ENCODE peak calls at places on chromosome 7, in six cellular contexts. O is stimulated activated naive CD8-positive, alpha-beta T cell treated with anti-CD3 and anti-CD28 coated beads, Interleukin-15, amount 100 ng/mL, for 72 hours; N is Right ventricle myocardium inferior; K is naive thymus-derived CD8-positive, alpha-beta T cell; S is IMR-90; Z is upper lobe of left lung. J is an unnamed sample.

GRCh38 chr7:118183254-118183585 is 744 bp upstream of the LSM8 start:
- ATAC-seq in O (no peak), S (no peak), Z (no peak), N (no peak), K (no peak), J (no peak)

GRCh38 chr7:127766831-127767489 is 115.0 kb downstream of the SND1 start:
- ATAC-seq in N (no peak), O (no peak), S (no peak), K (no peak), Z (no peak), J (no peak)

GRCh38 chr7:47520408-47520807 is 61.5 kb downstream of the TNS3 start:
- ATAC-seq in N (peak; percentile 83), O (no peak), K (no peak), Z (peak; percentile 28), S (peak; percentile 64), J (no peak)

GRCh38 chr7:70259497-70259896 is 661.2 kb downstream of the AUTS2 start:
- ATAC-seq in K (no peak), Z (no peak), S (no peak), O (no peak), N (peak; percentile 71), J (no peak)

GRCh38 chr7:141511370-141512335 is 39.6 kb upstream of the AGK start:
- ATAC-seq in Z (no peak), O (peak; percentile 49), N (peak; percentile 44), K (peak; percentile 25), S (no peak), J (peak; percentile 31)

GRCh38 chr7:70082026-70082655 is 483.9 kb downstream of the AUTS2 start:
- ATAC-seq in Z (no peak), K (no peak), S (no peak), N (no peak), O (no peak), J (no peak)

GRCh38 chr7:15441915-15442314 is 119.9 kb downstream of the AGMO start:
- ATAC-seq in O (no peak), N (no peak), S (no peak), Z (no peak), K (no peak), J (no peak)

GRCh38 chr7:12633589-12633988 is 53.8 kb upstream of the ARL4A start:
- ATAC-seq in Z (no peak), K (no peak), N (no peak), S (no peak), O (peak; percentile 34), J (no peak)

GRCh38 chr7:99398891-99399445 is 9.4 kb downstream of the PDAP1 start:
- ATAC-seq in K (no peak), N (no peak), Z (no peak), S (peak; percentile 13), O (peak; percentile 16), J (no peak)

GRCh38 chr7:80047856-80048459 is 86.7 kb upstream of the GNAI1 start:
- ATAC-seq in S (peak; percentile 82), O (no peak), K (peak; percentile 32), Z (no peak), N (no peak), J (no peak)

GRCh38 chr7:73723813-73724212 is 4.3 kb upstream of the STX1A start:
- ATAC-seq in O (no peak), Z (no peak), S (no peak), N (no peak), K (no peak), J (no peak)

GRCh38 chr7:70334883-70335282 is 736.6 kb downstream of the AUTS2 start:
- ATAC-seq in N (no peak), O (peak; percentile 70), K (peak; percentile 89), S (no peak), Z (no peak), J (no peak)

GRCh38 chr7:603152-603941 is 83.7 kb upstream of the PDGFA start:
- ATAC-seq in S (no peak), N (no peak), Z (no peak), O (peak; percentile 44), K (no peak), J (no peak)

GRCh38 chr7:137873979-137874378 is 27.2 kb upstream of the DGKI start:
- ATAC-seq in K (no peak), S (no peak), O (peak; percentile 68), N (no peak), Z (no peak), J (peak; percentile 58)

GRCh38 chr7:900331-901040 is 24.1 kb downstream of the GET4 start:
- ATAC-seq in Z (no peak), S (no peak), N (no peak), K (no peak), O (peak; percentile 8), J (no peak)

GRCh38 chr7:106795171-106795876 is 69.8 kb upstream of the PIK3CG start:
- ATAC-seq in K (no peak), N (no peak), Z (no peak), S (no peak), O (no peak), J (no peak)

GRCh38 chr7:125136755-125137547 is 207.3 kb upstream of the POT1 start:
- ATAC-seq in K (no peak), Z (no peak), S (peak; percentile 35), N (no peak), O (no peak), J (no peak)

GRCh38 chr7:41695661-41696322 is 7.1 kb downstream of the INHBA start:
- ATAC-seq in S (peak; percentile 36), O (no peak), K (no peak), Z (no peak), N (no peak), J (no peak)

GRCh38 chr7:107996072-107996824 is 6.7 kb downstream of the LAMB1 start:
- ATAC-seq in O (no peak), Z (no peak), N (no peak), K (no peak), S (peak; percentile 16), J (no peak)

GRCh38 chr7:44059219-44060090 is 5.9 kb downstream of the PGAM2 start:
- ATAC-seq in O (peak; percentile 48), K (peak; percentile 92), S (no peak), Z (no peak), N (no peak), J (peak; percentile 96)

GRCh38 chr7:115779561-115779960 is 251.0 kb downstream of the TFEC start:
- ATAC-seq in K (no peak), S (no peak), O (no peak), Z (no peak), N (no peak), J (no peak)

GRCh38 chr7:5508698-5509097 is 85.1 kb upstream of the TNRC18 start:
- ATAC-seq in N (no peak), S (no peak), O (no peak), K (no peak), Z (no peak), J (no peak)

GRCh38 chr7:160958-161725 is 31.2 kb upstream of the FAM20C start:
- ATAC-seq in N (no peak), K (no peak), O (no peak), S (no peak), Z (no peak), J (no peak)

GRCh38 chr7:2663121-2663886 is 24.7 kb upstream of the AMZ1 start:
- ATAC-seq in O (no peak), K (no peak), Z (peak; percentile 17), N (peak; percentile 50), S (no peak), J (no peak)

GRCh38 chr7:54541941-54542618 is at the start of gene VSTM2A:
- ATAC-seq in N (peak; percentile 37), K (no peak), O (no peak), Z (no peak), S (peak; percentile 40), J (no peak)

GRCh38 chr7:43353902-43354301 is 229.0 kb upstream of the STK17A start:
- ATAC-seq in Z (no peak), O (no peak), S (no peak), K (no peak), N (no peak), J (no peak)

GRCh38 chr7:2990949-2991470 is 52.7 kb downstream of the CARD11 start:
- ATAC-seq in S (no peak), O (no peak), K (no peak), Z (no peak), N (no peak), J (no peak)

GRCh38 chr7:47180268-47180826 is 401.6 kb downstream of the TNS3 start:
- ATAC-seq in O (no peak), Z (no peak), K (no peak), N (no peak), S (peak; percentile 97), J (peak; percentile 55)

GRCh38 chr7:134594877-134595276 is 46.0 kb downstream of the AKR1B15 start:
- ATAC-seq in S (no peak), N (no peak), Z (no peak), K (no peak), O (no peak), J (no peak)

GRCh38 chr7:158997471-158997870 is 141.1 kb downstream of the DYNC2I1 start:
- ATAC-seq in Z (no peak), S (no peak), O (peak; percentile 52), N (no peak), K (no peak), J (peak; percentile 35)

GRCh38 chr7:134827889-134828288 is 48.5 kb downstream of the CALD1 start:
- ATAC-seq in S (peak; percentile 60), K (no peak), Z (no peak), O (no peak), N (peak; percentile 78), J (no peak)

GRCh38 chr7:4282434-4283223 is 399.5 kb upstream of the FOXK1 start:
- ATAC-seq in S (peak; percentile 32), Z (peak; percentile 64), N (no peak), O (no peak), K (no peak), J (no peak)

GRCh38 chr7:133542209-133542780 is 289.4 kb downstream of the EXOC4 start:
- ATAC-seq in Z (no peak), N (no peak), S (no peak), O (peak; percentile 70), K (no peak), J (no peak)

GRCh38 chr7:139366400-139366799 is 6.7 kb downstream of the LUC7L2 start:
- ATAC-seq in K (no peak), N (no peak), O (no peak), S (no peak), Z (no peak), J (no peak)

GRCh38 chr7:50292165-50292757 is 12.3 kb upstream of the IKZF1 start:
- ATAC-seq in N (no peak), S (no peak), O (peak; percentile 48), K (no peak), Z (no peak), J (peak; percentile 40)

GRCh38 chr7:142885311-142886230 is at the start of gene TRPV6:
- ATAC-seq in K (no peak), O (no peak), N (no peak), S (no peak), Z (peak; percentile 84), J (no peak)

GRCh38 chr7:149690688-149691446 is 82.5 kb downstream of the ZNF467 start:
- ATAC-seq in N (peak; percentile 85), O (peak; percentile 63), S (peak; percentile 84), Z (peak; percentile 34), K (no peak), J (no peak)

GRCh38 chr7:1863091-1863900 is 193.2 kb downstream of the ELFN1 start:
- ATAC-seq in O (no peak), S (no peak), N (no peak), Z (no peak), K (no peak), J (no peak)